ENCODE peak calls at places on chromosomes 12 and 14, in eight cellular contexts. One of them, this sample, is unnamed.

GRCh38 chr14:22838631-22839041 is 2.3 kb downstream of the MMP14 start:
- DNase-seq in RWPE1: no peak
- DNase-seq in psoas muscle: no peak
- DNase-seq in body of pancreas: no peak
- DNase-seq in suprapubic skin: no peak
- DNase-seq in neural progenitor cell: no peak
- DNase-seq in fibroblast of lung: peak; percentile 73
- DNase-seq in cardiac muscle cell: peak; percentile 90
- DNase-seq in this sample: no peak

GRCh38 chr12:26116829-26117228 is 8.0 kb downstream of the BHLHE41 start:
- DNase-seq in cardiac muscle cell: no peak
- DNase-seq in suprapubic skin: no peak
- DNase-seq in body of pancreas: no peak
- DNase-seq in RWPE1: no peak
- DNase-seq in neural progenitor cell: no peak
- DNase-seq in fibroblast of lung: no peak
- DNase-seq in psoas muscle: no peak
- DNase-seq in this sample: no peak

GRCh38 chr14:76990084-76990483 is 38.4 kb downstream of the IRF2BPL start:
- DNase-seq in cardiac muscle cell: no peak
- DNase-seq in fibroblast of lung: no peak
- DNase-seq in suprapubic skin: no peak
- DNase-seq in RWPE1: no peak
- DNase-seq in neural progenitor cell: no peak
- DNase-seq in body of pancreas: no peak
- DNase-seq in psoas muscle: no peak
- DNase-seq in this sample: no peak

GRCh38 chr14:23829736-23830474 is 123.7 kb upstream of the DHRS4 start:
- DNase-seq in RWPE1: peak; percentile 88
- DNase-seq in fibroblast of lung: peak; percentile 82
- DNase-seq in suprapubic skin: no peak
- DNase-seq in body of pancreas: peak; percentile 5
- DNase-seq in neural progenitor cell: no peak
- DNase-seq in cardiac muscle cell: peak; percentile 85
- DNase-seq in psoas muscle: peak; percentile 21
- DNase-seq in this sample: no peak

GRCh38 chr14:30225171-30225570 is 297.5 kb upstream of the PRKD1 start:
- DNase-seq in neural progenitor cell: no peak
- DNase-seq in body of pancreas: no peak
- DNase-seq in fibroblast of lung: no peak
- DNase-seq in RWPE1: no peak
- DNase-seq in psoas muscle: peak; percentile 13
- DNase-seq in cardiac muscle cell: peak; percentile 8
- DNase-seq in suprapubic skin: no peak
- DNase-seq in this sample: no peak

GRCh38 chr14:30375280-30375892 is 183.6 kb upstream of the G2E3 start:
- DNase-seq in cardiac muscle cell: peak; percentile 64
- DNase-seq in neural progenitor cell: peak; percentile 64
- DNase-seq in body of pancreas: peak; percentile 82
- DNase-seq in psoas muscle: peak; percentile 37
- DNase-seq in fibroblast of lung: peak; percentile 58
- DNase-seq in suprapubic skin: peak; percentile 64
- DNase-seq in RWPE1: peak; percentile 40
- DNase-seq in this sample: no peak

GRCh38 chr14:98623806-98624430 is 648.1 kb downstream of the BCL11B start:
- DNase-seq in RWPE1: no peak
- DNase-seq in cardiac muscle cell: no peak
- DNase-seq in suprapubic skin: no peak
- DNase-seq in psoas muscle: no peak
- DNase-seq in fibroblast of lung: no peak
- DNase-seq in neural progenitor cell: no peak
- DNase-seq in body of pancreas: no peak
- DNase-seq in this sample: no peak

GRCh38 chr12:42641231-42641630 is 51.7 kb upstream of the PRICKLE1 start:
- DNase-seq in fibroblast of lung: peak; percentile 14
- DNase-seq in suprapubic skin: no peak
- DNase-seq in neural progenitor cell: no peak
- DNase-seq in cardiac muscle cell: peak; percentile 37
- DNase-seq in psoas muscle: no peak
- DNase-seq in body of pancreas: no peak
- DNase-seq in RWPE1: no peak
- DNase-seq in this sample: no peak

GRCh38 chr14:93375673-93376156 is 28.7 kb downstream of the COX8C start:
- DNase-seq in body of pancreas: no peak
- DNase-seq in suprapubic skin: no peak
- DNase-seq in cardiac muscle cell: no peak
- DNase-seq in RWPE1: no peak
- DNase-seq in neural progenitor cell: no peak
- DNase-seq in psoas muscle: no peak
- DNase-seq in fibroblast of lung: no peak
- DNase-seq in this sample: no peak

GRCh38 chr12:106953352-106954260 is 2.1 kb upstream of the TMEM263 start:
- DNase-seq in body of pancreas: no peak
- DNase-seq in psoas muscle: no peak
- DNase-seq in suprapubic skin: no peak
- DNase-seq in neural progenitor cell: no peak
- DNase-seq in cardiac muscle cell: no peak
- DNase-seq in RWPE1: no peak
- DNase-seq in fibroblast of lung: no peak
- DNase-seq in this sample: no peak

GRCh38 chr12:102423447-102423846 is 56.9 kb downstream of the IGF1 start:
- DNase-seq in cardiac muscle cell: peak; percentile 21
- DNase-seq in suprapubic skin: no peak
- DNase-seq in body of pancreas: no peak
- DNase-seq in RWPE1: no peak
- DNase-seq in fibroblast of lung: peak; percentile 75
- DNase-seq in neural progenitor cell: no peak
- DNase-seq in psoas muscle: no peak
- DNase-seq in this sample: no peak

GRCh38 chr14:53180272-53181221 is 27.4 kb upstream of the DDHD1 start:
- DNase-seq in neural progenitor cell: peak; percentile 91
- DNase-seq in fibroblast of lung: peak; percentile 33
- DNase-seq in cardiac muscle cell: peak; percentile 59
- DNase-seq in RWPE1: no peak
- DNase-seq in body of pancreas: no peak
- DNase-seq in suprapubic skin: no peak
- DNase-seq in psoas muscle: no peak
- DNase-seq in this sample: no peak

GRCh38 chr12:72270246-72270645 is 1.9 kb upstream of the TRHDE start:
- DNase-seq in RWPE1: no peak
- DNase-seq in fibroblast of lung: peak; percentile 22
- DNase-seq in suprapubic skin: no peak
- DNase-seq in body of pancreas: peak; percentile 22
- DNase-seq in neural progenitor cell: no peak
- DNase-seq in cardiac muscle cell: no peak
- DNase-seq in psoas muscle: no peak
- DNase-seq in this sample: no peak

GRCh38 chr14:20327005-20327869 is 5.8 kb downstream of the CCNB1IP1 start:
- DNase-seq in fibroblast of lung: peak; percentile 79
- DNase-seq in cardiac muscle cell: peak; percentile 77
- DNase-seq in neural progenitor cell: peak; percentile 65
- DNase-seq in suprapubic skin: no peak
- DNase-seq in RWPE1: peak; percentile 47
- DNase-seq in body of pancreas: no peak
- DNase-seq in psoas muscle: no peak
- DNase-seq in this sample: no peak

GRCh38 chr12:68910128-68910527 is 22.8 kb downstream of the CPM start:
- DNase-seq in fibroblast of lung: peak; percentile 41
- DNase-seq in cardiac muscle cell: peak; percentile 47
- DNase-seq in psoas muscle: no peak
- DNase-seq in RWPE1: no peak
- DNase-seq in neural progenitor cell: no peak
- DNase-seq in body of pancreas: no peak
- DNase-seq in suprapubic skin: no peak
- DNase-seq in this sample: no peak

GRCh38 chr14:102666635-102667034 is 74.2 kb downstream of the RCOR1 start:
- DNase-seq in cardiac muscle cell: no peak
- DNase-seq in body of pancreas: no peak
- DNase-seq in psoas muscle: no peak
- DNase-seq in fibroblast of lung: no peak
- DNase-seq in RWPE1: no peak
- DNase-seq in suprapubic skin: no peak
- DNase-seq in neural progenitor cell: no peak
- DNase-seq in this sample: no peak

GRCh38 chr14:102671410-102671809 is 79.0 kb downstream of the RCOR1 start:
- DNase-seq in body of pancreas: no peak
- DNase-seq in suprapubic skin: no peak
- DNase-seq in RWPE1: no peak
- DNase-seq in fibroblast of lung: no peak
- DNase-seq in neural progenitor cell: no peak
- DNase-seq in cardiac muscle cell: no peak
- DNase-seq in psoas muscle: no peak
- DNase-seq in this sample: no peak

GRCh38 chr14:102668291-102668873 is 75.9 kb downstream of the RCOR1 start:
- DNase-seq in RWPE1: no peak
- DNase-seq in cardiac muscle cell: no peak
- DNase-seq in body of pancreas: no peak
- DNase-seq in fibroblast of lung: no peak
- DNase-seq in psoas muscle: no peak
- DNase-seq in neural progenitor cell: no peak
- DNase-seq in suprapubic skin: no peak
- DNase-seq in this sample: no peak

GRCh38 chr14:102675396-102675795 is 82.9 kb downstream of the RCOR1 start:
- DNase-seq in fibroblast of lung: no peak
- DNase-seq in RWPE1: peak; percentile 14
- DNase-seq in neural progenitor cell: no peak
- DNase-seq in cardiac muscle cell: no peak
- DNase-seq in suprapubic skin: no peak
- DNase-seq in body of pancreas: no peak
- DNase-seq in psoas muscle: no peak
- DNase-seq in this sample: no peak

GRCh38 chr14:102672410-102672960 is 80.0 kb downstream of the RCOR1 start:
- DNase-seq in fibroblast of lung: no peak
- DNase-seq in cardiac muscle cell: no peak
- DNase-seq in body of pancreas: no peak
- DNase-seq in suprapubic skin: no peak
- DNase-seq in neural progenitor cell: no peak
- DNase-seq in psoas muscle: no peak
- DNase-seq in RWPE1: no peak
- DNase-seq in this sample: no peak
- TF ChIP-seq CTCF in fibroblast of lung: no peak
- TF ChIP-seq CTCF in cardiac muscle cell: no peak
- TF ChIP-seq CTCF in body of pancreas: no peak
- TF ChIP-seq CTCF in suprapubic skin: no peak
- TF ChIP-seq CTCF in neural progenitor cell: no peak
- TF ChIP-seq CTCF in psoas muscle: no peak
- TF ChIP-seq CTCF in RWPE1: no peak
- TF ChIP-seq CTCF in this sample: no peak

GRCh38 chr12:23947395-23947794 is 2.1 kb downstream of the SOX5 start:
- DNase-seq in body of pancreas: no peak
- DNase-seq in fibroblast of lung: no peak
- DNase-seq in psoas muscle: no peak
- DNase-seq in RWPE1: no peak
- DNase-seq in neural progenitor cell: no peak
- DNase-seq in suprapubic skin: no peak
- DNase-seq in cardiac muscle cell: no peak
- DNase-seq in this sample: no peak
- TF ChIP-seq CTCF in body of pancreas: no peak
- TF ChIP-seq CTCF in fibroblast of lung: no peak
- TF ChIP-seq CTCF in psoas muscle: no peak
- TF ChIP-seq CTCF in RWPE1: no peak
- TF ChIP-seq CTCF in neural progenitor cell: peak; percentile 18
- TF ChIP-seq CTCF in suprapubic skin: no peak
- TF ChIP-seq CTCF in cardiac muscle cell: no peak
- TF ChIP-seq CTCF in this sample: no peak

DNA sequence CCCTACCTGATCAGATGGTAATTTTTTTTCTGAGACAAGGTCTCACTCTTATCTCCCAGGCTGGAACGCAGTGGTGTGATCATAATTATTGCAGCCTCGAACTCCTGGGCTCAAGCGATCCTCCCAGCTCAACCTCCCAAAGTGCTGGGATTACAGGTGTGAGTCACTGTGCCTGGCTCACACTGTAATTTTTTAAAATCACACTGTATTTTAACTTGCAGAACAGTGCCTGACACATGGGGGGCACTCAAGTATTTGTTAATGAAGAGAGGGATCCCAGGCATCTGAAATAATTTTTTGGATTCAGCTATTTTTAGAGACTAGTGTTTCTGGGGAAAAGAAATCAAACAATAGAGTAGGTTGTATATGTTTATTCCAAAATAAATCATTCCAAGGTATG is 21.7 kb downstream of the LIMA1 start:
- DNase-seq in suprapubic skin: no peak
- DNase-seq in neural progenitor cell: no peak
- DNase-seq in cardiac muscle cell: peak; percentile 31
- DNase-seq in body of pancreas: no peak
- DNase-seq in RWPE1: no peak
- DNase-seq in psoas muscle: no peak
- DNase-seq in fibroblast of lung: no peak
- DNase-seq in this sample: no peak
- TF ChIP-seq CTCF in suprapubic skin: no peak
- TF ChIP-seq CTCF in neural progenitor cell: no peak
- TF ChIP-seq CTCF in cardiac muscle cell: peak; percentile 13
- TF ChIP-seq CTCF in body of pancreas: no peak
- TF ChIP-seq CTCF in RWPE1: no peak
- TF ChIP-seq CTCF in psoas muscle: no peak
- TF ChIP-seq CTCF in fibroblast of lung: peak; percentile 12
- TF ChIP-seq CTCF in this sample: no peak

GRCh38 chr12:47988073-47989022 is 15.9 kb downstream of the COL2A1 start:
- DNase-seq in psoas muscle: no peak
- DNase-seq in cardiac muscle cell: no peak
- DNase-seq in fibroblast of lung: no peak
- DNase-seq in body of pancreas: no peak
- DNase-seq in suprapubic skin: peak; percentile 53
- DNase-seq in neural progenitor cell: peak; percentile 93
- DNase-seq in RWPE1: no peak
- DNase-seq in this sample: no peak

GRCh38 chr12:47986266-47986610 is 18.0 kb downstream of the COL2A1 start:
- DNase-seq in neural progenitor cell: no peak
- DNase-seq in fibroblast of lung: no peak
- DNase-seq in psoas muscle: no peak
- DNase-seq in suprapubic skin: no peak
- DNase-seq in body of pancreas: no peak
- DNase-seq in cardiac muscle cell: no peak
- DNase-seq in RWPE1: no peak
- DNase-seq in this sample: no peak

GRCh38 chr12:47985596-47986265 is 18.5 kb downstream of the COL2A1 start:
- DNase-seq in psoas muscle: no peak
- DNase-seq in fibroblast of lung: no peak
- DNase-seq in neural progenitor cell: no peak
- DNase-seq in body of pancreas: no peak
- DNase-seq in suprapubic skin: no peak
- DNase-seq in cardiac muscle cell: no peak
- DNase-seq in RWPE1: no peak
- DNase-seq in this sample: no peak

GRCh38 chr12:47987411-47988072 is 16.7 kb downstream of the COL2A1 start:
- DNase-seq in cardiac muscle cell: peak; percentile 25
- DNase-seq in suprapubic skin: peak; percentile 51
- DNase-seq in psoas muscle: no peak
- DNase-seq in neural progenitor cell: no peak
- DNase-seq in RWPE1: no peak
- DNase-seq in body of pancreas: no peak
- DNase-seq in fibroblast of lung: no peak
- DNase-seq in this sample: no peak

DNA sequence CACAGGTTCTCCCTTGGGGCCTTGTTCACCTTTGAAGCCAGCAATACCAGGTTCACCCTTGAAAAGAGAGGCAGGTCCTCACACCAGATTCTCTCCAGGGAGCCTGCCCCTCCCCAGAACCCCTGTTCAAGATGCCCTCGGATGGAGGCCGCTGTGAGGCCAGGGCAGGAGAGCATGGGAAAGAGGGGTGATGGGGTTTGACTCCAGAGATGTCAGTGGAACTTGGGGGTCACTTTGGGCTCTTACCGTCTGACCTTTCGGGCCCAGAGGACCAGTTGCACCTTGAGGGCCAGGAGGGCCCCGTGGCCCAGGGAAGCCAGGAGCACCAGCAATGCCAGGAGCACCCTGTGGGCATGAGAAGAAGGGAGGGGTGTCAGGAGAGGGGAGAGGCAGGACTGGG is 17.4 kb downstream of the COL2A1 start:
- DNase-seq in suprapubic skin: peak; percentile 20
- DNase-seq in body of pancreas: no peak
- DNase-seq in RWPE1: no peak
- DNase-seq in psoas muscle: no peak
- DNase-seq in neural progenitor cell: no peak
- DNase-seq in cardiac muscle cell: no peak
- DNase-seq in fibroblast of lung: no peak
- DNase-seq in this sample: no peak
- TF ChIP-seq CTCF in suprapubic skin: no peak
- TF ChIP-seq CTCF in body of pancreas: no peak
- TF ChIP-seq CTCF in RWPE1: no peak
- TF ChIP-seq CTCF in psoas muscle: no peak
- TF ChIP-seq CTCF in neural progenitor cell: no peak
- TF ChIP-seq CTCF in cardiac muscle cell: no peak
- TF ChIP-seq CTCF in fibroblast of lung: no peak
- TF ChIP-seq CTCF in this sample: no peak

This sample was measured in natural killer cell.